ENCODE peak calls at places on chromosomes 3 and 15, in four cellular contexts. G, V, K and R are unnamed samples.

GRCh38 chr15:68424754-68425390 is 7.1 kb downstream of the ITGA11 start:
- DNase-seq in G (no peak), V (no peak), K (no peak), R (no peak)

GRCh38 chr3:12868039-12869024 is 27.0 kb upstream of the RPL32 start:
- DNase-seq in G (peak; percentile 51), V (peak; percentile 85), K (no peak), R (peak; percentile 77)

GRCh38 chr3:184218814-184219213 is 10.6 kb upstream of the VWA5B2 start:
- DNase-seq in G (no peak), V (no peak), K (no peak), R (no peak)

GRCh38 chr3:43959498-43960447 is 269.0 kb downstream of the ABHD5 start:
- DNase-seq in G (no peak), V (peak; percentile 3), K (no peak), R (no peak)

GRCh38 chr3:184710870-184711365 is 946 bp downstream of the MAGEF1 start:
- DNase-seq in G (no peak), V (no peak), K (peak; percentile 25), R (no peak)

GRCh38 chr3:128273841-128274573 is 120.7 kb downstream of the EEFSEC start:
- DNase-seq in G (no peak), V (no peak), K (no peak), R (no peak)

GRCh38 chr3:71228156-71228885 is 355.2 kb downstream of the FOXP1 start:
- DNase-seq in G (no peak), V (no peak), K (no peak), R (no peak)

GRCh38 chr3:125004196-125004595 is 51.6 kb downstream of the HEG1 start:
- DNase-seq in G (no peak), V (no peak), K (no peak), R (no peak)

GRCh38 chr3:42476225-42477160 is 25.9 kb upstream of the VIPR1 start:
- DNase-seq in G (no peak), V (no peak), K (no peak), R (no peak)

GRCh38 chr3:178181784-178182183 is 354.5 kb upstream of the KCNMB2 start:
- DNase-seq in G (no peak), V (no peak), K (no peak), R (no peak)

GRCh38 chr3:25604107-25604805 is 60.5 kb downstream of the TOP2B start:
- DNase-seq in G (no peak), V (no peak), K (no peak), R (no peak)

GRCh38 chr3:4766716-4767499 is 212.3 kb upstream of the BHLHE40 start:
- DNase-seq in G (no peak), V (no peak), K (no peak), R (no peak)

GRCh38 chr3:149547954-149548728 is 73.6 kb downstream of the TM4SF4 start:
- DNase-seq in G (no peak), V (no peak), K (no peak), R (peak; percentile 58)

GRCh38 chr3:41198526-41198925 is 779 bp upstream of the CTNNB1 start:
- DNase-seq in G (no peak), V (no peak), K (no peak), R (peak; percentile 20)

DNA sequence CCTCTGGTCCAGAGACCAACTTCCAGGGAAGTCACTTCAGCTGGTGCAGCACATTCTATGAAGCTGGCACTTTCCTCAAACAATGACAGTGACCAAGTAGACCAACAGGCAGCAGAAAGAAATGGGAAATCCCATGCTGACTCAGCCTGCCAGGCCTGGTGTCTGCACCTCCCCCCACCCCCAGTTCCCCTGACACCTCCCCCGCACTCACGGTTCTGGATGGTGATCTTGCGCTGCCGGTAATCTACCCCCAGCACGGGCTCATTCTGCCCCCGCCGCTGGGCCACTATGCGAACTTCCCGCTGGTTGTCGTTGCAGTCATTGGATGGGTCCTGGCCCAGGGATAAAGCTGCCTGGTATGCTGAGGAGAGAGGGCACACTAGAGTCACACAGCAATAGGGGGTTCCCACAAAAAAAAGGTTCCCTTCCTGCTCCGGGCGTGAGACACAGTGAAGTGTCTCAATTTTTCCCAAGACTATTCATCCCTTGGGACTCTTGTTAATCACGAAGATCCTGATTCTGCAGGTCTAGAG is 16.9 kb downstream of the ILDR1 start:
- DNase-seq in G (no peak), V (no peak), K (peak; percentile 74), R (no peak)
- TF ChIP-seq SUZ12 in G (no peak), V (no peak), K (no peak), R (no peak)

DNA sequence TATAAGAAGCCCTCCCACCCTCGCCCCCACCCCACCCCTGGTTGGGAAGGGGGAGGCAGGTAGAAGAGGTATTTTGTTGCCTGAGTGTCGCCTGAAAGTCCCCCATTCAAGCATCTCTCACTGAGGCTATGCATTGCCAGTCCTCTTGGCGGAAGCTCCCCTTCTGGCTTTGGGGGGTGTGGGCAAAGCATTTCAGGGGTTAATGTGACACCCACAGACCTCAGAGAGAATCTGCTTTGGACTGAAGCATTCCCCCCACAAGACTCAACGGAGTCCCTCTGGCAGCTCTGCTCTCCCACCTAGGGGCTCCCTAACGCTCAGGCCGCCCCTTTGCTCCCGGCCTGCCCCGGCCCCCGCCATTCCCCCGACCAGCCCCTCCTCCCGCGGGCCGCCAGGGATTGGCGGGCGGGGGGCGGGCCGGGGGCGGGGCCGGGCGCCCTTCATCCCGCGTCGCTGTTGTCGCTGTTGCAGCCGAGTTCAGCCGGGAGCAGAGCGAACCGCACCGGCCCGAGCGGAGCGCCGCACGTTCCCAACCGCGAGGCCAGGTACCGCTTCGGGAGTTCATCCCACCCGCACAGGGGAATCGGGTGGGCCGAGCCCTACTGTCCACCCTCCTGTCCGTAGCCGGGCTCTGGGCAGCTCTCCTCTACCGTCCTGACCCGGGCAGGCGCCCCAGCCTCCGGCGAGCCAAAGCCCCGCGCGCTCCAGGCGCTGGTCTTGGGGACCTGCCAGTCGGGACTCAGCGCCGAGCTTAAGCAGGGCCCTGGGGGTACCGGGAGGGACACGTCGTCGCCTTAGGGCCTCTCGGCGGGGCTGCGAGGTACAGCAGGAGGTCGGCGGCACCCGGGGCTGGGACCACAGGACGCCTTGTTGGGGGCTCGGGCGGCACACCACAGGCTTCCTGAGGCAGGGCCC is at the start of gene SLC38A3:
- DNase-seq in G (no peak), V (peak; percentile 84), K (no peak), R (no peak)
- TF ChIP-seq SUZ12 in G (no peak), V (no peak), K (peak; percentile 51), R (no peak)

DNA sequence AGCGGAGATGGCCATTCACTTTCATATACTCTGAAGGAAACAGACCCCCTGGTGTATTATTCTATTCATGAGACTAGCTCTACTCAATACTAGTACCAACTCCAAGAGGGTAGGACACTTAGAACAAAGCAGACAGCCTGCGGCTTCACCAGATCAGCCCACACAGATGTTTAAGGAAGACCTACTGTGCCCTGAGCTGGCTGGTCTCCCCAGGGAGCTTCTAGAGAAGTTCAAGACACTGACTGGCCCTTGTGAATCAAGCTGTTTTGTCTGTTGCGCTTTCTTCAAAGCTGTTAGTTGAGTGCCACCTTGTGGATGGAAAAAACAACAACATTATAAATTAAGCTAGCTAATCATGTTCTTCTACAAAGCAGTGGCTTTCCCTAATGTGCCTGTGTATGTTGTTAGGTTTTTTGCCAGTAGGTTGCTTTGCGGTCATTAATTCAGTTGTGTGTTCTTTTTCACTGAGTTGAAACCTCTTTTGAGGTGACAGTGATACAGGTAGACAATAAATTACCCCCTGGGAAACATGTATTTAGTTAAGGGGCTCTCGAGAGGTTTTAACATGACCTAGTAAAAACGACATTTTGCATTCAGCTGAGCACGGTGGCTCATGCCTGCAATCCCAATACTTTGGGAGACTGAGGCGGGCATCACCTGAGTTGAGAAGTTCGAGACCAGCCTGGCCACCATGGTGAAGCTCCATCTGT is 64.2 kb upstream of the MYZAP start:
- DNase-seq in G (peak; percentile 78), V (peak; percentile 45), K (peak; percentile 46), R (peak; percentile 76)
- TF ChIP-seq SUZ12 in G (no peak), V (no peak), K (no peak), R (no peak)

GRCh38 chr3:189049458-189050231 is 122.1 kb upstream of the TPRG1 start:
- DNase-seq in G (no peak), V (no peak), K (no peak), R (no peak)

GRCh38 chr3:189057369-189057768 is 114.4 kb upstream of the TPRG1 start:
- DNase-seq in G (no peak), V (no peak), K (no peak), R (no peak)

GRCh38 chr3:189058071-189058470 is 113.7 kb upstream of the TPRG1 start:
- DNase-seq in G (no peak), V (no peak), K (no peak), R (peak; percentile 41)

GRCh38 chr3:189056612-189057352 is 115.0 kb upstream of the TPRG1 start:
- DNase-seq in G (no peak), V (no peak), K (no peak), R (no peak)

GRCh38 chr3:189053327-189053726 is 118.4 kb upstream of the TPRG1 start:
- DNase-seq in G (no peak), V (no peak), K (no peak), R (no peak)
- TF ChIP-seq SUZ12 in G (no peak), V (no peak), K (no peak), R (no peak)

GRCh38 chr3:16429086-16429485 is 84.4 kb downstream of the RFTN1 start:
- DNase-seq in G (no peak), V (no peak), K (no peak), R (no peak)
- TF ChIP-seq SUZ12 in G (no peak), V (no peak), K (no peak), R (no peak)

DNA sequence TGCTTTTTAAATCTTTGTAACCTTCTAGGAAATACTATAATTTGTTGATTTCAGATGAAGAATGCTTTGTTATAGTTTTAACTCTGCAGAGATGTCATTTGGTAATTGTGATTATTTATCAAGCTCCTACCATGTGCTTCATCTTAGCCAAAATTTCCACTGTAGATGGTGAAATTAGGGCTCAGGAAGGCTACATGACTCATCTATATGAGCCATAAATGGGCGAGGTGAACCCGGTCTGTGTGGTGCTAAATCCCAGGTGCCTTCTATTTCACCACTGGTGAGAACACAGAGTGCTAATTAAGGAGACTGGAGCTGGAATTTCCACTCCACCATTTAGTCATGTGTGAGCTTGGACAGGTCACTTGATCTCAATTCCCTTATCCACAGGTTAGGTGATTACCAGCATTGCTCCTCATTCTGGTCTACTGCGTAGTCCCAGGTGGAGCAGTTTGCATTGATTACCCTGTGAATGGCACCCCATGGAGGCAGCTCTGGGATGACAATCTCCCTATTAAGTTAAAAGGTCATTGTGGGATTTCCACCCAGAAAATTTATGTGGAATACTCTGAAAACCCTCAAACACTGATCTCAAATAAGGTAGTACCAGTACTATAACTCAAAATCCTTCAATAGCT is 2.8 kb upstream of the CCR3 start:
- DNase-seq in G (no peak), V (no peak), K (no peak), R (no peak)
- TF ChIP-seq SUZ12 in G (no peak), V (no peak), K (no peak), R (no peak)

DNA sequence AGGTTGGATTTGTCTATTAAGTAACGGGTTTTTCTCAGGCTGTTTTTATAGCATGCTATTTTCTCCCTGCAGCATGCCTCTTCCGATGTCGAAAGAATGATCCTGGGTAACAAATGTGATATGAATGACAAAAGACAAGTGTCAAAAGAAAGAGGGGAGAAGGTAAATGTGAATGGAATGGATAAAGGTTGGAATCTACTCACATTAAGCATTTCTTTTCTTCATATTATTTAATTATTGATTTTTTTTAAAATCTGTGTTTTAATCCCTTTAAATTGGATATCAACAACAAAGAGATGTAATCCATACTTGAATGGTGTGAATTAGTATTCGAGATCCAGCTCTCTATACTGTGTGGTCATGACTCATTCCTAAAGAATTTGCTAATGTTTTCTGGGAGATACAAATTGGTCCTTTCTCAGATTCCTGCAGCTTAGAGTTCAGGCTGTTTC is 20.9 kb upstream of the APH1B start:
- DNase-seq in G (peak; percentile 69), V (no peak), K (no peak), R (peak; percentile 33)
- TF ChIP-seq SUZ12 in G (no peak), V (no peak), K (no peak), R (no peak)